ENCODE peak calls at places on chromosomes 11 and 22, in eight cellular contexts. One of them, this sample, is unnamed.

GRCh38 chr11:93487032-93487483 is 56.1 kb downstream of the SMCO4 start:
- DNase-seq in esophagus squamous epithelium: no peak
- DNase-seq in A549: no peak
- DNase-seq in heart left ventricle: no peak
- DNase-seq in HepG2: peak; percentile 97
- DNase-seq in suprapubic skin: no peak
- DNase-seq in IMR-90: no peak
- DNase-seq in right lobe of liver: peak; percentile 92
- DNase-seq in this sample: no peak

GRCh38 chr22:39439170-39439569 is 17.6 kb upstream of the MGAT3 start:
- DNase-seq in esophagus squamous epithelium: no peak
- DNase-seq in A549: peak; percentile 38
- DNase-seq in heart left ventricle: no peak
- DNase-seq in HepG2: peak; percentile 25
- DNase-seq in suprapubic skin: no peak
- DNase-seq in IMR-90: peak; percentile 76
- DNase-seq in right lobe of liver: no peak
- DNase-seq in this sample: no peak

GRCh38 chr22:50071432-50072166 is 13.5 kb upstream of the TTLL8 start:
- DNase-seq in esophagus squamous epithelium: no peak
- DNase-seq in A549: no peak
- DNase-seq in heart left ventricle: no peak
- DNase-seq in HepG2: no peak
- DNase-seq in suprapubic skin: no peak
- DNase-seq in IMR-90: no peak
- DNase-seq in right lobe of liver: no peak
- DNase-seq in this sample: no peak

GRCh38 chr11:118334746-118335145 is 7.8 kb downstream of the CD3D start:
- DNase-seq in esophagus squamous epithelium: no peak
- DNase-seq in A549: no peak
- DNase-seq in heart left ventricle: no peak
- DNase-seq in HepG2: no peak
- DNase-seq in suprapubic skin: no peak
- DNase-seq in IMR-90: no peak
- DNase-seq in right lobe of liver: no peak
- DNase-seq in this sample: no peak

GRCh38 chr11:102429691-102430090 is 22.9 kb downstream of the TMEM123 start:
- DNase-seq in esophagus squamous epithelium: no peak
- DNase-seq in A549: no peak
- DNase-seq in heart left ventricle: no peak
- DNase-seq in HepG2: no peak
- DNase-seq in suprapubic skin: no peak
- DNase-seq in IMR-90: no peak
- DNase-seq in right lobe of liver: no peak
- DNase-seq in this sample: no peak

GRCh38 chr22:19229600-19229999 is 51.1 kb upstream of the SLC25A1 start:
- DNase-seq in esophagus squamous epithelium: no peak
- DNase-seq in A549: no peak
- DNase-seq in heart left ventricle: no peak
- DNase-seq in HepG2: no peak
- DNase-seq in suprapubic skin: no peak
- DNase-seq in IMR-90: no peak
- DNase-seq in right lobe of liver: no peak
- DNase-seq in this sample: peak; percentile 80

GRCh38 chr11:46363455-46363920 is 16.2 kb downstream of the DGKZ start:
- DNase-seq in esophagus squamous epithelium: no peak
- DNase-seq in A549: no peak
- DNase-seq in heart left ventricle: peak; percentile 88
- DNase-seq in HepG2: no peak
- DNase-seq in suprapubic skin: no peak
- DNase-seq in IMR-90: peak; percentile 33
- DNase-seq in right lobe of liver: no peak
- DNase-seq in this sample: no peak

GRCh38 chr11:128205796-128206195 is 381.6 kb downstream of the ETS1 start:
- DNase-seq in esophagus squamous epithelium: no peak
- DNase-seq in A549: no peak
- DNase-seq in heart left ventricle: no peak
- DNase-seq in HepG2: no peak
- DNase-seq in suprapubic skin: no peak
- DNase-seq in IMR-90: no peak
- DNase-seq in right lobe of liver: no peak
- DNase-seq in this sample: no peak

GRCh38 chr11:73312806-73313403 is 4.8 kb downstream of the ARHGEF17 start:
- DNase-seq in esophagus squamous epithelium: no peak
- DNase-seq in A549: no peak
- DNase-seq in heart left ventricle: no peak
- DNase-seq in HepG2: no peak
- DNase-seq in suprapubic skin: no peak
- DNase-seq in IMR-90: peak; percentile 72
- DNase-seq in right lobe of liver: no peak
- DNase-seq in this sample: no peak

GRCh38 chr11:21866781-21867180 is 326.1 kb upstream of the ANO5 start:
- DNase-seq in esophagus squamous epithelium: no peak
- DNase-seq in A549: no peak
- DNase-seq in heart left ventricle: no peak
- DNase-seq in HepG2: no peak
- DNase-seq in suprapubic skin: no peak
- DNase-seq in IMR-90: no peak
- DNase-seq in right lobe of liver: no peak
- DNase-seq in this sample: no peak

GRCh38 chr11:88169481-88169880 is 5.8 kb downstream of the RAB38 start:
- DNase-seq in esophagus squamous epithelium: no peak
- DNase-seq in A549: no peak
- DNase-seq in heart left ventricle: no peak
- DNase-seq in HepG2: no peak
- DNase-seq in suprapubic skin: no peak
- DNase-seq in IMR-90: peak; percentile 25
- DNase-seq in right lobe of liver: no peak
- DNase-seq in this sample: no peak

GRCh38 chr22:42930810-42931420 is 73.8 kb upstream of the ARFGAP3 start:
- DNase-seq in esophagus squamous epithelium: no peak
- DNase-seq in A549: peak; percentile 33
- DNase-seq in heart left ventricle: peak; percentile 80
- DNase-seq in HepG2: peak; percentile 53
- DNase-seq in suprapubic skin: no peak
- DNase-seq in IMR-90: peak; percentile 52
- DNase-seq in right lobe of liver: no peak
- DNase-seq in this sample: no peak

GRCh38 chr11:61815790-61816735 is 740 bp downstream of the FADS1 start:
- DNase-seq in esophagus squamous epithelium: no peak
- DNase-seq in A549: peak; percentile 79
- DNase-seq in heart left ventricle: peak; percentile 78
- DNase-seq in HepG2: peak; percentile 64
- DNase-seq in suprapubic skin: no peak
- DNase-seq in IMR-90: peak; percentile 60
- DNase-seq in right lobe of liver: peak; percentile 68
- DNase-seq in this sample: peak; percentile 70

GRCh38 chr22:29216873-29217666 is 11.4 kb downstream of the EMID1 start:
- DNase-seq in esophagus squamous epithelium: no peak
- DNase-seq in A549: peak; percentile 15
- DNase-seq in heart left ventricle: no peak
- DNase-seq in HepG2: peak; percentile 65
- DNase-seq in suprapubic skin: no peak
- DNase-seq in IMR-90: peak; percentile 78
- DNase-seq in right lobe of liver: no peak
- DNase-seq in this sample: peak; percentile 58

GRCh38 chr11:60762851-60763691 is 6.4 kb downstream of the MS4A15 start:
- DNase-seq in esophagus squamous epithelium: no peak
- DNase-seq in A549: peak; percentile 36
- DNase-seq in heart left ventricle: no peak
- DNase-seq in HepG2: peak; percentile 25
- DNase-seq in suprapubic skin: peak; percentile 16
- DNase-seq in IMR-90: no peak
- DNase-seq in right lobe of liver: no peak
- DNase-seq in this sample: no peak

GRCh38 chr11:119850822-119851409 is 121.9 kb upstream of the NECTIN1 start:
- DNase-seq in esophagus squamous epithelium: no peak
- DNase-seq in A549: no peak
- DNase-seq in heart left ventricle: no peak
- DNase-seq in HepG2: no peak
- DNase-seq in suprapubic skin: no peak
- DNase-seq in IMR-90: no peak
- DNase-seq in right lobe of liver: no peak
- DNase-seq in this sample: no peak

GRCh38 chr22:20980523-20980922 is 1.6 kb upstream of the LZTR1 start:
- DNase-seq in esophagus squamous epithelium: no peak
- DNase-seq in A549: no peak
- DNase-seq in heart left ventricle: no peak
- DNase-seq in HepG2: no peak
- DNase-seq in suprapubic skin: no peak
- DNase-seq in IMR-90: no peak
- DNase-seq in right lobe of liver: no peak
- DNase-seq in this sample: no peak
- H3K27ac ChIP-seq in esophagus squamous epithelium: no peak overlapping the region
- H3K27ac ChIP-seq in A549: no peak overlapping the region
- H3K27ac ChIP-seq in heart left ventricle: no peak overlapping the region
- H3K27ac ChIP-seq in HepG2: peak overlapping the region; percentile 67
- H3K27ac ChIP-seq in suprapubic skin: no peak overlapping the region
- H3K27ac ChIP-seq in IMR-90: no peak overlapping the region
- H3K27ac ChIP-seq in right lobe of liver: no peak overlapping the region
- H3K27ac ChIP-seq in this sample: no peak overlapping the region

GRCh38 chr22:40976866-40977700 is 25.9 kb downstream of the RBX1 start:
- DNase-seq in esophagus squamous epithelium: no peak
- DNase-seq in A549: no peak
- DNase-seq in heart left ventricle: no peak
- DNase-seq in HepG2: no peak
- DNase-seq in suprapubic skin: no peak
- DNase-seq in IMR-90: no peak
- DNase-seq in right lobe of liver: no peak
- DNase-seq in this sample: no peak

GRCh38 chr22:40975346-40975745 is 24.2 kb downstream of the RBX1 start:
- DNase-seq in esophagus squamous epithelium: no peak
- DNase-seq in A549: no peak
- DNase-seq in heart left ventricle: no peak
- DNase-seq in HepG2: no peak
- DNase-seq in suprapubic skin: no peak
- DNase-seq in IMR-90: no peak
- DNase-seq in right lobe of liver: no peak
- DNase-seq in this sample: no peak

GRCh38 chr22:40967120-40967760 is 16.1 kb downstream of the RBX1 start:
- DNase-seq in esophagus squamous epithelium: no peak
- DNase-seq in A549: no peak
- DNase-seq in heart left ventricle: no peak
- DNase-seq in HepG2: no peak
- DNase-seq in suprapubic skin: no peak
- DNase-seq in IMR-90: no peak
- DNase-seq in right lobe of liver: no peak
- DNase-seq in this sample: no peak

DNA sequence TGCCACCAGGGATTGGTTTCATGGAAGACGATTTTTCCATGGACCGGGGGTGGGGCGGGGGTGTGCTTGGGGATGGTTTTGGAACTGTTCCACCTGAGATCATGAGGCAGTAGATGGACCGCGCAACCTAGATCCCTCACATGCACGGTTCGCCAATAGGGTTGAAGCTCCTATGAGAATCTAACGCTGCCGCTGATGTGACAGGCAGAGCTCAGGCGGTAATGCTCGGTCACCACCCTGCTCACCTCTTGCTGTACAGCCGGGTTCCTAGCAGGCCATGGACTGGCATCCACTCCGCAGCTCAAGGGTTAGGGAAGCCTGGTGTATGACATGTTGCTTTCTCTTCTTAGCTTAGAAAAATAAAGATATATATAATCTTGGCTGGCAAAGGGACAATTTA is 22.0 kb downstream of the RBX1 start:
- DNase-seq in esophagus squamous epithelium: no peak
- DNase-seq in A549: no peak
- DNase-seq in heart left ventricle: no peak
- DNase-seq in HepG2: no peak
- DNase-seq in suprapubic skin: no peak
- DNase-seq in IMR-90: no peak
- DNase-seq in right lobe of liver: no peak
- DNase-seq in this sample: no peak
- TF ChIP-seq POLR2A in esophagus squamous epithelium: no peak
- TF ChIP-seq POLR2A in A549: no peak
- TF ChIP-seq POLR2A in heart left ventricle: no peak
- TF ChIP-seq POLR2A in HepG2: no peak
- TF ChIP-seq POLR2A in suprapubic skin: no peak
- TF ChIP-seq POLR2A in IMR-90: no peak
- TF ChIP-seq POLR2A in right lobe of liver: no peak
- TF ChIP-seq POLR2A in this sample: no peak

DNA sequence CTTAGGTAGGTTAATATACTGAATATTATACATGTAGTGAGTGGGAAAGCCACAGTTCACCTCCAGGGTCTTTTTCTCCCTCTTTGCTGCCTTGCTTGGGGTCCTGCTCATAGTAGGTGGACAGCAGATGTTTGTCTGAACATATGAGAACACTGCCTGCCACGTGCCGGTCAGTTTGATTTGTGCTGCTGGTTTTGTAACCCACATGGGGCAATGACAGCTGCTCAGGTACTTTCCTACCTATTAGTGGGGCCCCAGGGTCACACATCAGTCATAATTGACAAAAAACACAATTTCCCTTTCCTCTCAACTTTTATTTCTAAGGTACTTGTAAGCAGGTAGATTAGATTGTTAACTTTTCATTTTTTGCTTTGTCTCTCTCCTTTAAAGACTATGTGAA is 43.8 kb downstream of the BMAL1 start:
- DNase-seq in esophagus squamous epithelium: no peak
- DNase-seq in A549: no peak
- DNase-seq in heart left ventricle: no peak
- DNase-seq in HepG2: no peak
- DNase-seq in suprapubic skin: no peak
- DNase-seq in IMR-90: no peak
- DNase-seq in right lobe of liver: no peak
- DNase-seq in this sample: no peak
- H3K4me1 ChIP-seq in esophagus squamous epithelium: peaks cover 5% of the 10 kb centered on the region
- H3K4me1 ChIP-seq in A549: peaks cover 29% of the 10 kb centered on the region
- H3K4me1 ChIP-seq in heart left ventricle: peaks cover 49% of the 10 kb centered on the region
- H3K4me1 ChIP-seq in HepG2: peaks cover 6% of the 10 kb centered on the region
- H3K4me1 ChIP-seq in suprapubic skin: peaks cover 17% of the 10 kb centered on the region
- H3K4me1 ChIP-seq in IMR-90: peaks cover 4% of the 10 kb centered on the region
- H3K4me1 ChIP-seq in right lobe of liver: no peaks in the 10 kb centered on the region
- H3K4me1 ChIP-seq in this sample: peaks cover 40% of the 10 kb centered on the region

DNA sequence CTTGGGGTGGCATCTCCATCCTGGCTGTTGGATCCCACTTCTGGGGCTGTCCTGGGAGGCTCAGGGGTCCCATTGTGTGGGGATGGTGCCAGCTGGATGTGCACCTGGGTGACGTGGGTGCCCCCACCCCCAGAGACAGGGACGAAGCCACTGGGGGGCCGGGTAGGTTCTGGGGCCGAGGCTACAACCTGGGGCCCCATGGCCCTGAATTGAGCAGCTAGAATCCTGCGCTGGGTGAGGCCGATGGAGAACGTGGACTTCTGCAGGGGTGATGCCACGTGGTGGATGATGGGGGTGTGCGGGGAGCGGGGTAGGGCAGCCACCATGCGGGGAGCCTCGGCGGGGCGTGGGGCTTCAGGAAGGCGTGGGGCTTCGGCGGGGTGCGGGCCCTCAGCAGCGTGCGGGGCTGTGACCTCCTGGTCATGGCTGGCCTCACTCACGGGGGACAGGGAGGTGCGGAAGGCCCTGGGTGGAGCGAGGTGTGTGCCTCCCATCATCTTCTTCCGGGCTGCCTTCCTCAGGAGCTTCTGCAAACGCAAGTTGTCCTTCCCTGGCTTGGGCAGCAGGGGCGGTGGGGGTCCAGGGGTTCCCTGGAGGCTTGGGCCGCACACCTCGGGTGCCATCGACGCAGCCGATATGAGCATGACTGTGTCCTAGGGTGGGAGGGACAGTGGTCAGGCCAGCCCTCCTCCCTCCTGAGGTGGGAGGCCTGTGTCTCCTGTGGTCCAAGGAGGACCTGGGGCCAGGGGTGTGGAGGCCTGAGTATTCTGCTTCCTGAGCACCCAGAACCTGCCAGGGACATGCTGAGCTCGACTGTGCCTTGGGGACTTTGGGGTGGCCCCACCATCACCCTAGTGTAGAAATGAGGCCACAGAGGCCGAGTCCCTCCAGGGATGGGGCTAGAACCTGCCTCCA is 1.5 kb downstream of the PRR33 start:
- DNase-seq in esophagus squamous epithelium: no peak
- DNase-seq in A549: no peak
- DNase-seq in heart left ventricle: peak; percentile 22
- DNase-seq in HepG2: no peak
- DNase-seq in suprapubic skin: no peak
- DNase-seq in IMR-90: no peak
- DNase-seq in right lobe of liver: no peak
- DNase-seq in this sample: no peak
- H3K27ac ChIP-seq in esophagus squamous epithelium: no peak overlapping the region
- H3K27ac ChIP-seq in A549: no peak overlapping the region
- H3K27ac ChIP-seq in heart left ventricle: no peak overlapping the region
- H3K27ac ChIP-seq in HepG2: no peak overlapping the region
- H3K27ac ChIP-seq in suprapubic skin: no peak overlapping the region
- H3K27ac ChIP-seq in IMR-90: no peak overlapping the region
- H3K27ac ChIP-seq in right lobe of liver: no peak overlapping the region
- H3K27ac ChIP-seq in this sample: no peak overlapping the region

This sample was measured in thyroid gland.